ENCODE peak calls at places on chromosomes 1 and 21, in four cellular contexts. W, E, H and A are unnamed samples.
A peak's percentile ranks its signal among the peaks of the same experiment; 100 is the strongest.

GRCh38 chr1:225754940-225755635 is 22.5 kb upstream of the SRP9 start:
- DNase-seq in W (no peak), E (no peak), H (peak; percentile 93), A (no peak)

GRCh38 chr1:156801409-156802121 is 15.1 kb downstream of the SH2D2A start:
- DNase-seq in W (no peak), E (no peak), H (no peak), A (no peak)

GRCh38 chr1:163410073-163410522 is 88.3 kb downstream of the NUF2 start:
- DNase-seq in W (peak; percentile 30), E (peak; percentile 79), H (peak; percentile 51), A (no peak)

GRCh38 chr1:201268604-201269151 is 14.6 kb upstream of the PKP1 start:
- DNase-seq in W (no peak), E (no peak), H (no peak), A (no peak)

GRCh38 chr1:56123421-56123820 is 455.9 kb downstream of the PLPP3 start:
- DNase-seq in W (no peak), E (no peak), H (no peak), A (no peak)

GRCh38 chr1:194476872-194477271 is 1290.5 kb upstream of the B3GALT2 start:
- DNase-seq in W (no peak), E (no peak), H (no peak), A (no peak)

GRCh38 chr1:168506204-168506819 is 37.5 kb downstream of the XCL2 start:
- DNase-seq in W (no peak), E (no peak), H (no peak), A (no peak)

GRCh38 chr1:109198043-109198695 is 15.5 kb upstream of the SARS1 start:
- DNase-seq in W (peak; percentile 87), E (no peak), H (no peak), A (no peak)

GRCh38 chr1:64934115-64934880 is 32.1 kb downstream of the JAK1 start:
- DNase-seq in W (peak; percentile 38), E (no peak), H (peak; percentile 61), A (no peak)

GRCh38 chr21:44345495-44345894 is 6.3 kb upstream of the CFAP410 start:
- DNase-seq in W (no peak), E (no peak), H (no peak), A (no peak)

GRCh38 chr21:21003701-21004100 is 5.5 kb downstream of the NCAM2 start:
- DNase-seq in W (peak; percentile 31), E (peak; percentile 24), H (peak; percentile 29), A (no peak)

GRCh38 chr1:227298532-227299174 is 19.6 kb downstream of the CDC42BPA start:
- DNase-seq in W (no peak), E (no peak), H (no peak), A (no peak)

GRCh38 chr1:27299385-27300252 is 22.3 kb upstream of the TMEM222 start:
- DNase-seq in W (no peak), E (peak; percentile 41), H (peak; percentile 53), A (no peak)

GRCh38 chr1:98177751-98178150 is 256.9 kb upstream of the DPYD start:
- DNase-seq in W (no peak), E (no peak), H (no peak), A (no peak)

GRCh38 chr1:37513795-37514349 is 694 bp downstream of the MEAF6 start:
- DNase-seq in W (peak; percentile 50), E (peak; percentile 65), H (peak; percentile 40), A (no peak)

GRCh38 chr21:43284700-43285099 is 115.9 kb downstream of the CRYAA start:
- DNase-seq in W (no peak), E (no peak), H (no peak), A (no peak)
- TF ChIP-seq CBFB in W (no peak), E (no peak), H (no peak), A (no peak)

GRCh38 chr1:111833334-111833733 is 77.6 kb downstream of the DDX20 start:
- DNase-seq in W (no peak), E (no peak), H (no peak), A (no peak)
- TF ChIP-seq CBFB in W (no peak), E (no peak), H (no peak), A (no peak)

GRCh38 chr1:229757226-229757625 is 131.2 kb downstream of the URB2 start:
- DNase-seq in W (no peak), E (no peak), H (no peak), A (no peak)

GRCh38 chr1:229758101-229759036 is 132.3 kb downstream of the URB2 start:
- DNase-seq in W (no peak), E (no peak), H (no peak), A (no peak)

GRCh38 chr1:229756666-229757065 is 130.6 kb downstream of the URB2 start:
- DNase-seq in W (no peak), E (no peak), H (no peak), A (no peak)

GRCh38 chr1:229762891-229763290 is 136.8 kb downstream of the URB2 start:
- DNase-seq in W (no peak), E (no peak), H (no peak), A (no peak)

DNA sequence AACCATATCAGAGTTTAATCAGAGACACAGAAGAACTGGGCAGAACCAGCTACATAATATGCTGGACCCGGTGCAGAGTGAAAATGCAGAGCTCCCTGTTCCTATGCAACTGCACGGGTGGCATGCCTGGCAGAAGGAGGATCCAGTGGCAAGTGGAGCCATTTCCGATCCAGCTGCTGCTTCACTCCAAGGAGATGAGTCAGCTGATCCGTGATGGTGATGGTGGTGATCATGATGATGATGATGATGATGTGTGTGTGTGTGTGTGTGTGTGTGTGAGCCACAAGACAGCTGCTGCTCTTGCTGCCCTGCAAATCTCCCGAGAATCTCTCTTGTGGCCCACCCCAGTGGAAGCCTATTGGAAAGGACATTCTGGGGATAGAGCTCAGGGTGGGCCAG is 133.0 kb downstream of the URB2 start:
- DNase-seq in W (no peak), E (no peak), H (no peak), A (no peak)
- TF ChIP-seq CBFB in W (no peak), E (no peak), H (no peak), A (no peak)

GRCh38 chr1:118004312-118004711 is 74.8 kb downstream of the WDR3 start:
- DNase-seq in W (no peak), E (no peak), H (no peak), A (no peak)
- TF ChIP-seq CBFB in W (no peak), E (no peak), H (no peak), A (no peak)

GRCh38 chr21:41509206-41509496 is 1.2 kb upstream of the TMPRSS2 start:
- DNase-seq in W (no peak), E (no peak), H (no peak), A (no peak)

GRCh38 chr21:41510500-41510899 is 2.5 kb upstream of the TMPRSS2 start:
- DNase-seq in W (no peak), E (no peak), H (peak; percentile 36), A (no peak)

GRCh38 chr21:41509733-41510132 is 1.8 kb upstream of the TMPRSS2 start:
- DNase-seq in W (no peak), E (no peak), H (no peak), A (no peak)

GRCh38 chr21:41508415-41509205 is 652 bp upstream of the TMPRSS2 start:
- DNase-seq in W (no peak), E (no peak), H (no peak), A (no peak)

GRCh38 chr21:41511858-41512257 is 3.9 kb upstream of the TMPRSS2 start:
- DNase-seq in W (no peak), E (no peak), H (no peak), A (no peak)
- TF ChIP-seq CBFB in W (no peak), E (no peak), H (no peak), A (no peak)

GRCh38 chr1:222891578-222891977 is 76.7 kb downstream of the DISP1 start:
- DNase-seq in W (no peak), E (no peak), H (no peak), A (no peak)

GRCh38 chr1:222887127-222887461 is 72.3 kb downstream of the DISP1 start:
- DNase-seq in W (no peak), E (no peak), H (no peak), A (no peak)

GRCh38 chr1:222892137-222892763 is 77.4 kb downstream of the DISP1 start:
- DNase-seq in W (no peak), E (no peak), H (peak; percentile 36), A (no peak)

GRCh38 chr1:222890702-222891101 is 75.9 kb downstream of the DISP1 start:
- DNase-seq in W (no peak), E (no peak), H (no peak), A (no peak)

GRCh38 chr1:222889445-222889844 is 74.6 kb downstream of the DISP1 start:
- DNase-seq in W (no peak), E (no peak), H (no peak), A (no peak)
- TF ChIP-seq CBFB in W (no peak), E (no peak), H (no peak), A (no peak)

GRCh38 chr1:22889213-22889827 is 83.3 kb downstream of the LACTBL1 start:
- DNase-seq in W (peak; percentile 56), E (no peak), H (peak; percentile 34), A (no peak)
- TF ChIP-seq CBFB in W (no peak), E (no peak), H (no peak), A (no peak)

GRCh38 chr1:43083375-43083774 is 88.7 kb downstream of the EBNA1BP2 start:
- DNase-seq in W (no peak), E (no peak), H (no peak), A (no peak)
- TF ChIP-seq CBFB in W (no peak), E (no peak), H (no peak), A (no peak)

DNA sequence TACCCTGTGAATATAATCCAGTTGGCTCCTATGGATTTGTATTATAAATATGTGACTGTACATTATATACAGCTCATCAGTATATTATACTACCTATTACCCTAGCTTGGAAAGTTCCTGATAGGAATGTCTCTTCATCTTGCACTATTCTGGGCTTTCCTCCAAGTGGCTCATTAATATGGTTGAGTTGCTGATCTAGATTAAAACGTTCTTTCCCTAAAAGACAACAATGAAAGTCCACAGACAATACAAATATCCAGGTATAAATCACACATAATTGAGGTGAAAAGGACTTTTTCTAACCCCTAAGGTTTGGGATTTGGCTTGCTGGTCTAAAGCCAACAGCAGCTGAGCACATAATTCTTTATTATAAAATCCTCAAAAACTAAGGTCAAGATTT is 487.6 kb downstream of the TTLL7 start:
- DNase-seq in W (no peak), E (no peak), H (no peak), A (no peak)
- TF ChIP-seq CBFB in W (no peak), E (no peak), H (no peak), A (no peak)